ENCODE peak calls at places on chromosomes 11 and 22, in nine cellular contexts. K is type B pancreatic cell, H is gastrocnemius medialis, W is cardiac muscle cell, M is foreskin fibroblast, L is body of pancreas, I is astrocyte, U is BJ, Z is colonic mucosa. G is an unnamed sample.

GRCh38 chr11:126485021-126485781 is 129.7 kb downstream of the ST3GAL4 start:
- DNase-seq in W (peak; percentile 28), U (no peak), M (peak; percentile 56), I (peak; percentile 13), Z (no peak), H (no peak), K (no peak), L (no peak), G (no peak)

GRCh38 chr11:1073261-1073724 is 1.4 kb upstream of the MUC2 start:
- DNase-seq in Z (peak; percentile 86), M (peak; percentile 30), K (no peak), I (peak; percentile 25), L (peak; percentile 87), W (peak; percentile 79), U (no peak), H (no peak), G (peak; percentile 90)

GRCh38 chr11:76614471-76615183 is 55.9 kb downstream of the LRRC32 start:
- DNase-seq in M (no peak), K (no peak), U (no peak), Z (no peak), I (no peak), L (no peak), H (no peak), W (peak; percentile 55), G (no peak)

GRCh38 chr22:30397656-30398635 is 1.1 kb downstream of the SEC14L2 start:
- DNase-seq in U (no peak), W (no peak), M (no peak), Z (no peak), I (no peak), L (peak; percentile 23), K (no peak), H (no peak), G (no peak)

GRCh38 chr22:30906411-30906810 is 62.2 kb downstream of the MORC2 start:
- DNase-seq in U (no peak), M (no peak), W (no peak), H (no peak), Z (no peak), K (peak; percentile 39), L (no peak), I (no peak), G (no peak)

GRCh38 chr11:113991718-113992458 is 17.0 kb downstream of the HTR3A start:
- DNase-seq in L (peak; percentile 27), W (peak; percentile 20), H (no peak), U (no peak), I (no peak), M (peak; percentile 12), Z (no peak), K (no peak), G (no peak)

GRCh38 chr22:22820076-22820475 is 67.5 kb upstream of the IGLL5 start:
- DNase-seq in M (no peak), W (no peak), H (no peak), Z (no peak), L (no peak), I (no peak), K (no peak), U (no peak), G (no peak)

GRCh38 chr11:126392638-126393023 is 37.1 kb downstream of the ST3GAL4 start:
- DNase-seq in U (no peak), M (no peak), I (no peak), L (no peak), W (peak; percentile 73), K (no peak), Z (no peak), H (no peak), G (no peak)

GRCh38 chr22:39089928-39090327 is 7.1 kb upstream of the APOBEC3H start:
- DNase-seq in I (no peak), H (no peak), L (no peak), W (no peak), K (no peak), Z (no peak), U (no peak), M (no peak), G (no peak)

GRCh38 chr11:2258501-2259465 is 11.6 kb downstream of the ASCL2 start:
- DNase-seq in Z (peak; percentile 13), M (no peak), H (no peak), L (peak; percentile 8), W (no peak), I (no peak), U (no peak), K (peak; percentile 67), G (no peak)
- TF ChIP-seq CTCF in Z (no peak), M (no peak), H (no peak), L (no peak), W (no peak), I (no peak), U (no peak), K (no peak), G (no peak)

DNA sequence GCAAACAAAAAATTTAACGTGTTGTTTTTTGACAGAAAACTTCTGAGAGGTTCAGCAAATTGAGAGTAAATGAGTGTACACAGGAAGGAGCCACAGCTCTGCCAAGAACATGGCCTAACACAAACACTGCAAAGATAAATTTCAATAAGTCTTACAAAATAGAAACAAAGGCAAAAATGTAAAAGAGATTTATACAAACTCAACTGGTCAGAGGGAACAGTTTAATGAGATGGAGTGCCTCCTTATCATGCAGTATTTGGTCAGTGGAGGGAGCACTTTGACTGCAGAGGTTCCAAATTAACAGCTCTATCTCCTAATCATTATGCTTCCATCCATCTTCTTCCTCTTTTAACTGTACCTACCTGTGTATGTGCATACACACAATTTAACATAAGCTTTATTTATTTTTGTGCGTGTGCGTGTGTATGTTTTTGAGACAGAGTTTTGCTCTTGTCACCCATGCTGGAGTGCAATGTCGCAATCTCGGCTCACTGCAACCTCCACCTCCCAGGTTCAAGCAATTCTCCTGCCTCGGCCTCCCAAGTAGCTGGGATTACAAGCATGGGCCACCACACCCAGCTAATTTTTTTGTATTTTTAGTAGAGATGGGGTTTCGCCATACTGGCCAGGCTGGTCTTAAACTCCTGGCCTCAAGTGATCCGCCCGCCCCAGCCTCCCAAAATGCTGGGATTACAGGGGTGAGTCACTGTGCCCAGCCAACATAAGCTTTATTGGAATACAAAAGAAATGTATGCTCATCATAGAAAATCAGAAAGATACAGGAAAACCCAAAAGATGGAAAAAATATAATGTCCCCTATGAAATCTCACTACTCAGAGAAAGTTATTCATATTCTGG is 111.9 kb downstream of the MRTFA start:
- DNase-seq in I (no peak), H (no peak), Z (no peak), W (peak; percentile 70), L (no peak), M (no peak), K (no peak), U (no peak), G (no peak)
- TF ChIP-seq CTCF in I (no peak), H (no peak), Z (no peak), W (peak; percentile 39), L (peak; percentile 8), M (peak; percentile 41), K (no peak), U (peak; percentile 35), G (peak; percentile 60)

GRCh38 chr11:75402002-75402773 is 2.9 kb downstream of the RPS3 start:
- DNase-seq in U (no peak), W (no peak), I (no peak), K (no peak), Z (no peak), M (no peak), L (no peak), H (no peak), G (no peak)
- TF ChIP-seq CTCF in U (no peak), W (peak; percentile 6), I (no peak), K (no peak), Z (no peak), M (no peak), L (no peak), H (peak; percentile 13), G (no peak)

DNA sequence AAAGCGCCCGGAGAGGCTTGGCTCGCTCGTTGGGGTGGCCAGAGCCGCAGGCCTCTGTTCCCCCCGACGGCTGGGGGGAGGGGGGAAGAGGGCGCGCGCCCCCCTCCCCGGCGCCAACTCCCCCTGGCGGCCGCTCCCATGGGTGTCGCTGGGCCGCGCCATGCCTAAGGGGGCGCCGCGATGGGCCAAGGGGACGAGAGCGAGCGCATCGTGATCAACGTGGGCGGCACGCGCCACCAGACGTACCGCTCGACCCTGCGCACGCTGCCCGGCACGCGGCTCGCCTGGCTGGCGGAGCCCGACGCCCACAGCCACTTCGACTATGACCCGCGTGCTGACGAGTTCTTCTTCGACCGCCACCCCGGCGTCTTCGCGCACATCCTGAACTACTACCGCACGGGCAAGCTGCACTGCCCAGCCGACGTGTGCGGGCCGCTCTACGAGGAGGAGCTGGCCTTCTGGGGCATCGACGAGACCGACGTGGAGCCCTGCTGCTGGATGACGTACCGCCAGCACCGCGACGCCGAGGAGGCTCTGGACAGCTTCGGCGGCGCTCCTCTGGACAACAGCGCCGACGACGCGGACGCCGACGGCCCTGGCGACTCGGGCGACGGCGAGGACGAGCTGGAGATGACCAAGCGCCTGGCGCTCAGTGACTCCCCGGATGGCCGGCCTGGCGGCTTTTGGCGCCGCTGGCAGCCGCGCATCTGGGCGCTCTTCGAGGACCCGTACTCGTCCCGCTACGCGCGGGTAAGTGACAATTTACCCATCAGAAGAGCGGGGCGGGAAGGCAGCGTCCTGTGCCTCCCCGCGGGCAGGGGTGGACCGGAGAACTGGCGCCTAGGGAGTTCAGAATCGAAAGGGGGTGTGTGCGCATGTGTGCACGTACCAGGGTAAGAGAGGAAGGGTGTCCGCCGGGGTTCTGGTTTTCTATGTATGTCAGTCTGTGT is 1.5 kb downstream of the KCNC1 start:
- DNase-seq in L (no peak), H (no peak), W (no peak), K (no peak), U (no peak), I (no peak), Z (no peak), M (no peak), G (no peak)
- TF ChIP-seq CTCF in L (no peak), H (peak; percentile 30), W (peak; percentile 27), K (peak; percentile 75), U (no peak), I (no peak), Z (no peak), M (peak; percentile 11), G (peak; percentile 63)

GRCh38 chr11:131909426-131910200 is 539.2 kb downstream of the NTM start:
- DNase-seq in U (no peak), W (no peak), Z (no peak), L (no peak), K (no peak), I (no peak), M (no peak), H (no peak), G (no peak)

GRCh38 chr11:131914299-131914902 is 544.0 kb downstream of the NTM start:
- DNase-seq in K (no peak), M (no peak), H (no peak), Z (no peak), W (peak; percentile 41), L (no peak), I (no peak), U (no peak), G (no peak)

GRCh38 chr11:131913267-131913666 is 542.9 kb downstream of the NTM start:
- DNase-seq in W (no peak), K (no peak), L (no peak), H (no peak), M (peak; percentile 56), U (no peak), Z (no peak), I (peak; percentile 30), G (no peak)

GRCh38 chr11:131910491-131911387 is 540.3 kb downstream of the NTM start:
- DNase-seq in L (no peak), Z (no peak), H (no peak), I (no peak), W (peak; percentile 56), U (no peak), K (no peak), M (peak; percentile 40), G (no peak)

GRCh38 chr11:131912127-131912526 is 541.7 kb downstream of the NTM start:
- DNase-seq in Z (no peak), L (no peak), M (no peak), K (no peak), W (no peak), H (no peak), I (no peak), U (no peak), G (no peak)
- TF ChIP-seq CTCF in Z (no peak), L (no peak), M (no peak), K (no peak), W (no peak), H (no peak), I (no peak), U (no peak), G (no peak)

G was measured in chondrocyte.